ENCODE peak calls at places on chromosomes 4 and X, in four cellular contexts. One of them, this sample, is unnamed.
A peak's percentile ranks its signal among the peaks of the same experiment; 100 is the strongest.

GRCh38 chrX:39616098-39616729 is 481.5 kb downstream of the BCOR start:
- DNase-seq in left kidney: no peak
- DNase-seq in activated CD4-positive, alpha-beta T cell treated with anti-CD3 and anti-CD28 coated beads, Interleukin-2, amount 50 U/mL, for 48 hours: no peak
- DNase-seq in iris pigment epithelial cell: no peak
- DNase-seq in this sample: no peak

GRCh38 chrX:67582436-67582835 is 38.6 kb downstream of the AR start:
- DNase-seq in left kidney: no peak
- DNase-seq in iris pigment epithelial cell: no peak
- DNase-seq in activated CD4-positive, alpha-beta T cell treated with anti-CD3 and anti-CD28 coated beads, Interleukin-2, amount 50 U/mL, for 48 hours: no peak
- DNase-seq in this sample: no peak

GRCh38 chrX:108250654-108251579 is 159.3 kb downstream of the ATG4A start:
- DNase-seq in iris pigment epithelial cell: no peak
- DNase-seq in activated CD4-positive, alpha-beta T cell treated with anti-CD3 and anti-CD28 coated beads, Interleukin-2, amount 50 U/mL, for 48 hours: no peak
- DNase-seq in left kidney: no peak
- DNase-seq in this sample: no peak

GRCh38 chr4:8908206-8908893 is 36.7 kb upstream of the HMX1 start:
- DNase-seq in left kidney: no peak
- DNase-seq in activated CD4-positive, alpha-beta T cell treated with anti-CD3 and anti-CD28 coated beads, Interleukin-2, amount 50 U/mL, for 48 hours: no peak
- DNase-seq in iris pigment epithelial cell: no peak
- DNase-seq in this sample: peak; percentile 93

GRCh38 chr4:140052050-140052449 is 101.9 kb downstream of the MAML3 start:
- DNase-seq in activated CD4-positive, alpha-beta T cell treated with anti-CD3 and anti-CD28 coated beads, Interleukin-2, amount 50 U/mL, for 48 hours: peak; percentile 39
- DNase-seq in iris pigment epithelial cell: peak; percentile 56
- DNase-seq in left kidney: peak; percentile 70
- DNase-seq in this sample: no peak

GRCh38 chr4:6916587-6917444 is 7.2 kb downstream of the TBC1D14 start:
- DNase-seq in activated CD4-positive, alpha-beta T cell treated with anti-CD3 and anti-CD28 coated beads, Interleukin-2, amount 50 U/mL, for 48 hours: peak; percentile 62
- DNase-seq in iris pigment epithelial cell: peak; percentile 62
- DNase-seq in left kidney: no peak
- DNase-seq in this sample: no peak

GRCh38 chr4:2275546-2276251 is 13.8 kb upstream of the MXD4 start:
- DNase-seq in left kidney: no peak
- DNase-seq in activated CD4-positive, alpha-beta T cell treated with anti-CD3 and anti-CD28 coated beads, Interleukin-2, amount 50 U/mL, for 48 hours: no peak
- DNase-seq in iris pigment epithelial cell: no peak
- DNase-seq in this sample: no peak

GRCh38 chr4:1409806-1410425 is 3.7 kb upstream of the NKX1-1 start:
- DNase-seq in left kidney: no peak
- DNase-seq in iris pigment epithelial cell: no peak
- DNase-seq in activated CD4-positive, alpha-beta T cell treated with anti-CD3 and anti-CD28 coated beads, Interleukin-2, amount 50 U/mL, for 48 hours: no peak
- DNase-seq in this sample: peak; percentile 60

GRCh38 chr4:109296545-109296944 is 5.9 kb downstream of the COL25A1 start:
- DNase-seq in iris pigment epithelial cell: peak; percentile 51
- DNase-seq in left kidney: no peak
- DNase-seq in activated CD4-positive, alpha-beta T cell treated with anti-CD3 and anti-CD28 coated beads, Interleukin-2, amount 50 U/mL, for 48 hours: no peak
- DNase-seq in this sample: no peak

GRCh38 chr4:183600189-183600685 is 58.7 kb downstream of the RWDD4 start:
- DNase-seq in iris pigment epithelial cell: peak; percentile 17
- DNase-seq in activated CD4-positive, alpha-beta T cell treated with anti-CD3 and anti-CD28 coated beads, Interleukin-2, amount 50 U/mL, for 48 hours: peak; percentile 5
- DNase-seq in left kidney: no peak
- DNase-seq in this sample: no peak